ENCODE peak calls at places on chromosomes 6 and 20, in four cellular contexts. D is PC-9, C is tibial artery, P is lung. K is an unnamed sample. For H3K4me1, the result is how much of the 10 kb centered on the place peaks cover.

GRCh38 chr20:24331939-24332338 is 137.5 kb upstream of the SYNDIG1 start:
- DNase-seq in D (no peak), C (no peak), P (no peak), K (no peak)

GRCh38 chr6:13014551-13015378 is 298.2 kb downstream of the PHACTR1 start:
- DNase-seq in D (no peak), C (peak), P (no peak), K (no peak)

GRCh38 chr20:37407573-37408002 is 61.6 kb downstream of the SRC start:
- DNase-seq in D (no peak), C (no peak), P (no peak), K (peak)

GRCh38 chr6:160398674-160399271 is 50.6 kb downstream of the SLC22A3 start:
- DNase-seq in D (no peak), C (no peak), P (no peak), K (no peak)

GRCh38 chr6:147159536-147160374 is 44.5 kb upstream of the STXBP5 start:
- DNase-seq in D (no peak), C (no peak), P (no peak), K (no peak)

GRCh38 chr6:134902074-134902861 is 47.6 kb downstream of the ALDH8A1 start:
- DNase-seq in D (no peak), C (no peak), P (no peak), K (no peak)

GRCh38 chr20:52269327-52269726 is 77.7 kb upstream of the ZFP64 start:
- DNase-seq in D (no peak), C (no peak), P (no peak), K (no peak)

GRCh38 chr6:89385846-89386245 is 26.2 kb downstream of the RRAGD start:
- DNase-seq in D (no peak), C (no peak), P (no peak), K (no peak)

GRCh38 chr20:1897965-1898464 is 2.8 kb downstream of the SIRPA start:
- DNase-seq in D (no peak), C (no peak), P (no peak), K (no peak)

GRCh38 chr20:48957521-48957920 is 36.0 kb downstream of the ARFGEF2 start:
- DNase-seq in D (no peak), C (no peak), P (no peak), K (peak)

GRCh38 chr6:149210376-149210775 is 107.1 kb upstream of the TAB2 start:
- DNase-seq in D (no peak), C (no peak), P (no peak), K (no peak)

GRCh38 chr6:89297695-89298351 is 17.3 kb downstream of the GABRR2 start:
- DNase-seq in D (peak), C (no peak), P (no peak), K (no peak)

GRCh38 chr20:24969203-24970029 is 20.3 kb downstream of the CST7 start:
- DNase-seq in D (no peak), C (peak), P (no peak), K (no peak)

GRCh38 chr20:63233061-63233344 is 2.7 kb upstream of the BIRC7 start:
- DNase-seq in D (no peak), C (no peak), P (no peak), K (no peak)

GRCh38 chr6:36247691-36248090 is 22.2 kb upstream of the PNPLA1 start:
- DNase-seq in D (no peak), C (no peak), P (no peak), K (no peak)

GRCh38 chr20:7375905-7376304 is 564.4 kb downstream of the HAO1 start:
- DNase-seq in D (no peak), C (no peak), P (no peak), K (no peak)

GRCh38 chr6:41527721-41528408 is 18.3 kb upstream of the FOXP4 start:
- DNase-seq in D (no peak), C (no peak), P (no peak), K (no peak)

GRCh38 chr20:33732166-33732970 is 572 bp downstream of the ZNF341 start:
- DNase-seq in D (peak), C (peak), P (peak), K (peak)

GRCh38 chr6:99802396-99803031 is 191.5 kb downstream of the MCHR2 start:
- DNase-seq in D (no peak), C (no peak), P (no peak), K (no peak)
- TF ChIP-seq CTCF in D (peak), C (no peak), P (no peak), K (no peak)

DNA sequence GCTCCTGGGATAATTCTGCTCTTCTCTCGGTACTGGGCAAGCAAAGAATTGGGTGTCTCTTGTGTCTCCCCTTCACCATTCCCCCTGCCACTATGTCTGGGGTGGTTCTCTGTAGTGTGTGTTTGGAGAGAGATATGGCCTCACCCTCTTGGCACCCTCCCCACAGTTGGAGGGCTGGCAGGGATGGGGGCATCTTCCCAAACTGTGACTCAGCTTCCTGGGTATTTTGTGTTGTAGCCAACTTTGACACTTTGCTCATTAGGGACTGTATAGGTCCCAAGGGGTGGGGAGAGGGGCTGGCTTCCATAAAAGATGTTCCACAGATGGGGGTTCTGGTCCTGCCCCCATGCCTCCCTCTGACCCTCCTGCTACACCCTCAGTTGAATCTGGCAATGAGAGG is 1.7 kb downstream of the TNXB start:
- DNase-seq in D (no peak), C (peak), P (no peak), K (no peak)
- H3K4me3 ChIP-seq in D (no peak), C (peak), P (no peak), K (no peak)

GRCh38 chr6:163419413-163420314 is 5.1 kb downstream of the QKI start:
- DNase-seq in D (no peak), C (no peak), P (no peak), K (no peak)

GRCh38 chr6:163422574-163422973 is 8.1 kb downstream of the QKI start:
- DNase-seq in D (no peak), C (no peak), P (no peak), K (no peak)

GRCh38 chr6:163427498-163428254 is 13.2 kb downstream of the QKI start:
- DNase-seq in D (peak), C (no peak), P (no peak), K (no peak)

GRCh38 chr6:163420315-163420667 is 5.8 kb downstream of the QKI start:
- DNase-seq in D (no peak), C (no peak), P (no peak), K (no peak)

GRCh38 chr6:163423696-163424095 is 9.2 kb downstream of the QKI start:
- DNase-seq in D (no peak), C (no peak), P (no peak), K (no peak)
- H3K4me1 ChIP-seq in D (under half), C (under half), P (under half), K (under half)

GRCh38 chr6:33819021-33819420 is 15.2 kb upstream of the MLN start:
- DNase-seq in D (no peak), C (no peak), P (no peak), K (no peak)

GRCh38 chr6:33817520-33817919 is 13.7 kb upstream of the MLN start:
- DNase-seq in D (no peak), C (no peak), P (no peak), K (no peak)

GRCh38 chr6:33816911-33817310 is 13.1 kb upstream of the MLN start:
- DNase-seq in D (no peak), C (no peak), P (no peak), K (no peak)

GRCh38 chr6:33820243-33820642 is 16.4 kb upstream of the MLN start:
- DNase-seq in D (no peak), C (no peak), P (no peak), K (no peak)

DNA sequence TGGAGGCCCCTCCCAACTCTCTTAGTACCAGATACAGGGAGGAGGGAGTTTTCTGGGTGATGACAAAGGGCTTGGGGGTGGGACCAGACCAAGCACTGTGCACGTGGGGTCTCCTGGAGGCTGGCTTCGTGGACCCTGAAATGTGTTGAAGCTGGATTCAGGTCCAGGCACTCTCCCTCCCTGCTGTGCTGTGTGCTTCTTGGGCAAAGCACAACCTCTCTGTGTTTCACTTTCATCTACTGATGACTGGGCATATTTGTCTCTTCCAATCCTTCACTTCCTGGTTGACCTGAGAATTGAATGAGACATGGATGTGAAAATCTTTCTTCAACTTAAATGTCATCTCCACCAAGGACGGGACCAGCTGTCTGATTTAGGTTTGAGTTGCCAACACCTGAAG is 14.5 kb upstream of the MLN start:
- DNase-seq in D (no peak), C (no peak), P (no peak), K (no peak)
- TF ChIP-seq CTCF in D (no peak), C (no peak), P (no peak), K (no peak)

GRCh38 chr20:59724457-59725366 is 120.4 kb downstream of the PHACTR3 start:
- DNase-seq in D (no peak), C (peak), P (no peak), K (no peak)
- H3K4me3 ChIP-seq in D (no peak), C (no peak), P (no peak), K (no peak)

GRCh38 chr6:42988486-42989020 is 4.2 kb downstream of the PPP2R5D start:
- DNase-seq in D (no peak), C (no peak), P (no peak), K (no peak)

GRCh38 chr6:42981866-42982265 is 2.5 kb upstream of the PPP2R5D start:
- DNase-seq in D (no peak), C (no peak), P (no peak), K (no peak)

GRCh38 chr6:42987533-42988451 is 3.4 kb downstream of the PPP2R5D start:
- DNase-seq in D (no peak), C (no peak), P (no peak), K (no peak)

GRCh38 chr6:42984924-42985475 is 630 bp downstream of the PPP2R5D start:
- DNase-seq in D (no peak), C (no peak), P (no peak), K (no peak)

GRCh38 chr6:42984001-42984923 is at the start of gene PPP2R5D:
- DNase-seq in D (peak), C (peak), P (peak), K (peak)
- H3K4me1 ChIP-seq in D (under half), C (half or more), P (under half), K (under half)

K was measured in BE2C.